ENCODE peak calls at places on chromosomes 6 and 20, in six cellular contexts. One of them, this sample, is unnamed. For H3K4me1, the result is how much of the 10 kb centered on the place peaks cover.

GRCh38 chr6:56714982-56715456 is 72.3 kb upstream of the DST start:
- DNase-seq in testis: no peak
- DNase-seq in body of pancreas: no peak
- DNase-seq in right lobe of liver: no peak
- DNase-seq in lower lobe of right lung: no peak
- DNase-seq in H1: no peak
- DNase-seq in this sample: peak

GRCh38 chr6:32096394-32097258 is 12.5 kb downstream of the TNXB start:
- DNase-seq in testis: no peak
- DNase-seq in body of pancreas: no peak
- DNase-seq in right lobe of liver: no peak
- DNase-seq in lower lobe of right lung: no peak
- DNase-seq in H1: peak
- DNase-seq in this sample: no peak

GRCh38 chr6:2158596-2159271 is 86.7 kb downstream of the GMDS start:
- DNase-seq in testis: peak
- DNase-seq in body of pancreas: no peak
- DNase-seq in right lobe of liver: no peak
- DNase-seq in lower lobe of right lung: no peak
- DNase-seq in H1: peak
- DNase-seq in this sample: peak

GRCh38 chr6:87155272-87155919 is at the start of gene ZNF292:
- DNase-seq in testis: peak
- DNase-seq in body of pancreas: peak
- DNase-seq in right lobe of liver: peak
- DNase-seq in lower lobe of right lung: peak
- DNase-seq in H1: peak
- DNase-seq in this sample: peak

GRCh38 chr6:140857734-140858380 is 1274.9 kb upstream of the GJE1 start:
- DNase-seq in testis: no peak
- DNase-seq in body of pancreas: no peak
- DNase-seq in right lobe of liver: no peak
- DNase-seq in lower lobe of right lung: no peak
- DNase-seq in H1: no peak
- DNase-seq in this sample: peak

GRCh38 chr6:37966801-37967200 is 147.3 kb downstream of the ZFAND3 start:
- DNase-seq in testis: no peak
- DNase-seq in body of pancreas: no peak
- DNase-seq in right lobe of liver: no peak
- DNase-seq in lower lobe of right lung: no peak
- DNase-seq in H1: no peak
- DNase-seq in this sample: no peak

GRCh38 chr6:152428126-152428525 is 209.0 kb downstream of the SYNE1 start:
- DNase-seq in testis: peak
- DNase-seq in body of pancreas: no peak
- DNase-seq in right lobe of liver: no peak
- DNase-seq in lower lobe of right lung: no peak
- DNase-seq in H1: no peak
- DNase-seq in this sample: no peak

GRCh38 chr6:125201961-125202729 is 48.6 kb downstream of the TPD52L1 start:
- DNase-seq in testis: peak
- DNase-seq in body of pancreas: peak
- DNase-seq in right lobe of liver: peak
- DNase-seq in lower lobe of right lung: peak
- DNase-seq in H1: no peak
- DNase-seq in this sample: peak

GRCh38 chr6:30206799-30207618 is 6.2 kb downstream of the TRIM26 start:
- DNase-seq in testis: no peak
- DNase-seq in body of pancreas: peak
- DNase-seq in right lobe of liver: peak
- DNase-seq in lower lobe of right lung: no peak
- DNase-seq in H1: no peak
- DNase-seq in this sample: peak

GRCh38 chr20:34562643-34563042 is 4.1 kb downstream of the MAP1LC3A start:
- DNase-seq in testis: no peak
- DNase-seq in body of pancreas: peak
- DNase-seq in right lobe of liver: no peak
- DNase-seq in lower lobe of right lung: no peak
- DNase-seq in H1: peak
- DNase-seq in this sample: peak

GRCh38 chr20:23047738-23048214 is 1.7 kb downstream of the THBD start:
- DNase-seq in testis: no peak
- DNase-seq in body of pancreas: peak
- DNase-seq in right lobe of liver: no peak
- DNase-seq in lower lobe of right lung: peak
- DNase-seq in H1: no peak
- DNase-seq in this sample: no peak

GRCh38 chr6:9523462-9523861 is 891.4 kb downstream of the TFAP2A start:
- DNase-seq in testis: no peak
- DNase-seq in body of pancreas: no peak
- DNase-seq in right lobe of liver: no peak
- DNase-seq in lower lobe of right lung: no peak
- DNase-seq in H1: no peak
- DNase-seq in this sample: peak

GRCh38 chr20:58452667-58453255 is 62.4 kb downstream of the APCDD1L start:
- DNase-seq in testis: no peak
- DNase-seq in body of pancreas: no peak
- DNase-seq in right lobe of liver: no peak
- DNase-seq in lower lobe of right lung: no peak
- DNase-seq in H1: no peak
- DNase-seq in this sample: no peak

GRCh38 chr6:61809004-61809595 is 476.9 kb downstream of the KHDRBS2 start:
- DNase-seq in testis: no peak
- DNase-seq in body of pancreas: no peak
- DNase-seq in right lobe of liver: no peak
- DNase-seq in lower lobe of right lung: no peak
- DNase-seq in H1: no peak
- DNase-seq in this sample: peak

GRCh38 chr6:21587925-21588811 is 5.4 kb upstream of the SOX4 start:
- DNase-seq in testis: peak
- DNase-seq in body of pancreas: peak
- DNase-seq in right lobe of liver: no peak
- DNase-seq in lower lobe of right lung: peak
- DNase-seq in H1: peak
- DNase-seq in this sample: peak

DNA sequence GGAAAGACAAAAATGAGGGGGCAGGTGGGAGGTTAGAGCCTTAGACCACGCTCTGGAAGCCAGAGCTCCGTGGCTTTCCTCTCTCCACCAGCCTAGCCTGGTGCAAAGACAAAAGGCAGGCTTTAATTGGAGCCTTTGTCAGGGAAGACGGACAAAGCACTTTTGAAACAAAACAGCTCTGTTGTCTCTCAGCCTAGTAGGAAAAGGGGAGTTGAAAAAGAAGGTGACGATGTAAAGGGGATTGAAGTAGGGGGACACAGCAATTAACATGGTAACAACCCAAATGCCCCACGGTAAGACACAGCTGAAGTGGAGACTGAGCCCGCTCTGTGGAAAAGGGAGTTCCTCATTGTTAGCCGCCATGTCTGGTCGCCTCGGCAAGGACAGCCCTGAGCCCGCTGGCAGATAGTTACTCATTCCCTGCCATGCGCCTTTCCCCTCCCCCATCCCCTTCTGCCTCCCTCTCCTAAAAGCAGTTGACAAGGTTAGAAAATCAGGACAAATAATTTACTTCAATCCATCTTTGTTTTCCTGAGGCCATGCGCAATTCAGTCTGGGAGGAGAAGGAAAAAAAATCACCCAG is 93.0 kb downstream of the TCP11 start:
- DNase-seq in testis: peak
- DNase-seq in body of pancreas: peak
- DNase-seq in right lobe of liver: no peak
- DNase-seq in lower lobe of right lung: no peak
- DNase-seq in H1: no peak
- DNase-seq in this sample: no peak
- H3K4me1 ChIP-seq in testis: half or more
- H3K4me1 ChIP-seq in body of pancreas: half or more
- H3K4me1 ChIP-seq in right lobe of liver: under half
- H3K4me1 ChIP-seq in lower lobe of right lung: half or more
- H3K4me1 ChIP-seq in H1: under half
- H3K4me1 ChIP-seq in this sample: under half

DNA sequence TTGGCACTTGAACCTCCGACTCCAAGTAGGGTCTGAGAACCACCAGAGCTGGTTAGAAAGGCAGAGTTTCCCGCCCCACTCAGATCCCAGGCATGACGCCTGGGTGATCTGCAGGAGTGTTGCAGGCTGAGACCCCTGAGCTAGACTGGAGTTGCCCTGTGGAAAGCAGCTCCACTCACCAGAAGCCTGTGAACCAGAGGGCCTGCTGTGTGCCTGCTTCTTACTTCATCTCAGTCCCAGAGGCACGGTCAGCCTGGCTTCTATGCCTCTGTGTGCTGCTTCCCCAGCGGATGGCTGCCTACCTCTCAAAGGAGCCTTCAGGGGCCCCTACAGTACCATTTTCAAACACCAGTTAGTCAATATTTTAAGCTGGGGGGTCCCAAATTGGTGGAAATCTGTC is 15.6 kb upstream of the CCN6 start:
- DNase-seq in testis: no peak
- DNase-seq in body of pancreas: no peak
- DNase-seq in right lobe of liver: no peak
- DNase-seq in lower lobe of right lung: no peak
- DNase-seq in H1: no peak
- DNase-seq in this sample: peak
- H3K4me3 ChIP-seq in testis: no peak
- H3K4me3 ChIP-seq in body of pancreas: no peak
- H3K4me3 ChIP-seq in right lobe of liver: no peak
- H3K4me3 ChIP-seq in lower lobe of right lung: no peak
- H3K4me3 ChIP-seq in H1: no peak
- H3K4me3 ChIP-seq in this sample: no peak

DNA sequence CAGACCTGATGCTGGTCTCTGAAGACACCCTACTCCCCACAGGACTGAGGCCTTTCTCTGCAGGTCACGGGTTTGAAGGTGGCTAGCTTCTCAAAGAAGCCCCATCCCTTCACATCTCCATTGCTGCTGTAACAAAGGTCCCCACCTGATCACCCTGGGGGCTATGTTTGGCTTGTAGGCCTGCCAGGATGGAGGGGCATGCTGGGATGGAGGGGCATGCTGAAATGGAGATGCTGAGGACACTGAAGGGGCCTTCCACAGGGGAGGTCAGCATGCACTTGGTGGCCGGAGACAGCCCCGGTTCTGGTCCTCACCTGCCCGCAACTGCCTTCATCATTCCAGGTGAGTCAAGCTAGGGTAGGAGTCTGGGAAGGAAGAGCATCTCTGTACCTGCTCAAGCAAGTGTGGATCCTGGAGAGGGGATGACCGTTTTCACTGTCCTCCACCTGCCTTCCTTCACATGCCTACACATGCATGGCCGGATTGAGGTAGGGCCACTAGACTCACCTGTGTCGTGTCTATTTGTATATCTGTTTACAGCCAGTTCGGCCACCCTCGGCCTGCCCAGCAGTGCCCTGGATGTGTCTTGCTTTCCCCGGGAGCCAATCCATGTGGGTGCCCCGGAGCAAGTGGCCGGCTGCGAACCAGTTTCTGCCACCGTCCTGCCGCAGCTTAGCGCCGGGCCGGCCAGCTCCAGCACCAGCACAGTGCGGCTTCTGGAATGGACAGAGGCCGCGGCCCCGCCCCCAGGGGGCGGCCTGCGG is 6.0 kb downstream of the L3MBTL1 start:
- DNase-seq in testis: no peak
- DNase-seq in body of pancreas: no peak
- DNase-seq in right lobe of liver: no peak
- DNase-seq in lower lobe of right lung: no peak
- DNase-seq in H1: no peak
- DNase-seq in this sample: no peak
- H3K27ac ChIP-seq in testis: peak
- H3K27ac ChIP-seq in body of pancreas: no peak
- H3K27ac ChIP-seq in right lobe of liver: no peak
- H3K27ac ChIP-seq in lower lobe of right lung: peak
- H3K27ac ChIP-seq in H1: peak
- H3K27ac ChIP-seq in this sample: no peak

DNA sequence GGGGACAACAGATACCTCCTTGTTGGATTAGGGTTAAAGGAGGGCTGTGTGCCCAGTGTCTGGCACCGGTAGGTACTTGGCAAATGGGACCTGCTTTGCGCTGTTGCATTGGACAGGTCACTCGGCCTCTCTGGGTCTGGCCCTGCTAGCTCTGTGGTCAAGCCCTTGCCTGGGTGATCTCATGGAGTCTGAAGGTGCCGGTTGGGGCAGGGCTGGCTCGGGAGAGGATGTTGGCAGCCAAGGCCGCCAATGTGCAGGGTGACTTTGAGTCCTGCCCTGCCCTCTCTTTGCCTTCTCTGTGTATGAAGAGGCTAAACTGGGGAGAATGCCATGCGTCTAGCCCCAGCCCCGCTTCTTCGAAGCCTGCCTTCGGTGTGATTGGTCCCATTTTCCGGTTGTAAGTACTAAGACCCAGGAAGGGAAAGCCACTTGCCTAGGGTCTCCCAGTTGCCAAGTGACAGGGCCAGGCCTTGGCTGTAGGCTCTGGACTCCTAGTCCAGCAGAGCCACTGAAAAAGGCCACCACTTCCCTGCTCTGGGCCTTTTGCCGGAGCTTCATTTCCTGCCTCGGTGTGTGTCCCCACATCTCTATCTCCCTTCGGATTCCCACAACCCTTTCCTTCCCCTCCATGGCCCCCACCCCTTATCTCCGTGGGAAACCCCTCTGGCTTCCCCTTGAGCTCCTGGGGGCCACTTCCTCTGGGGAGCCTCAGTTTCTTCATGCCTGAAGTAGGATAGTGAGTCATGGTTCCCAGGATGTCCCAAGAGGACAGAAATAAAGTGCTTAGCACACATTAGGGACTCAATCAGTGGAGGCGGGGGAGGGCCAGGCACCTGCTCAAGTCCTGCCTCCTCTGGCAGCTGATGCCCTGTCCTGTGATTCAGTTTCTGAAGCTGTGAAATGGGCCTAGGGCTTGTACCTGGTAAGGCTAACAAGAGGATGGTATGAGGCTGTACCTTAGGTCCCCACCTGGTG is 3.9 kb downstream of the SRC start:
- DNase-seq in testis: no peak
- DNase-seq in body of pancreas: peak
- DNase-seq in right lobe of liver: peak
- DNase-seq in lower lobe of right lung: no peak
- DNase-seq in H1: no peak
- DNase-seq in this sample: peak
- H3K4me1 ChIP-seq in testis: under half
- H3K4me1 ChIP-seq in body of pancreas: half or more
- H3K4me1 ChIP-seq in right lobe of liver: under half
- H3K4me1 ChIP-seq in lower lobe of right lung: under half
- H3K4me1 ChIP-seq in H1: under half
- H3K4me1 ChIP-seq in this sample: under half

GRCh38 chr20:45432294-45432693 is 16.4 kb downstream of the PIGT start:
- DNase-seq in testis: no peak
- DNase-seq in body of pancreas: no peak
- DNase-seq in right lobe of liver: no peak
- DNase-seq in lower lobe of right lung: no peak
- DNase-seq in H1: no peak
- DNase-seq in this sample: no peak
- H3K4me3 ChIP-seq in testis: no peak
- H3K4me3 ChIP-seq in body of pancreas: no peak
- H3K4me3 ChIP-seq in right lobe of liver: no peak
- H3K4me3 ChIP-seq in lower lobe of right lung: no peak
- H3K4me3 ChIP-seq in H1: no peak
- H3K4me3 ChIP-seq in this sample: no peak